ENCODE peak calls at places on chromosomes 16 and 17, in four cellular contexts. H is HEK293T, U is K562, Z is WTC11. Q is an unnamed sample.

GRCh38 chr17:15384142-15384803 is 42.9 kb upstream of the TEKT3 start:
- DNase-seq in H (no peak), U (no peak), Z (no peak), Q (no peak)

GRCh38 chr16:81654346-81654745 is 124.7 kb upstream of the PLCG2 start:
- DNase-seq in H (no peak), U (no peak), Z (no peak), Q (no peak)

GRCh38 chr17:67491678-67492019 is 114.6 kb downstream of the PITPNC1 start:
- DNase-seq in H (no peak), U (no peak), Z (no peak), Q (no peak)

GRCh38 chr17:70859829-70860228 is 690.5 kb downstream of the KCNJ2 start:
- DNase-seq in H (no peak), U (no peak), Z (no peak), Q (no peak)

GRCh38 chr17:44900894-44901293 is 1.6 kb upstream of the EFTUD2 start:
- DNase-seq in H (no peak), U (no peak), Z (no peak), Q (no peak)

GRCh38 chr17:48175692-48176450 is 68.3 kb downstream of the SNX11 start:
- DNase-seq in H (no peak), U (no peak), Z (no peak), Q (no peak)

GRCh38 chr16:88534731-88535141 is 35.5 kb upstream of the ZC3H18 start:
- DNase-seq in H (no peak), U (no peak), Z (peak; percentile 61), Q (no peak)

GRCh38 chr17:57455063-57455914 is 199.0 kb downstream of the MSI2 start:
- DNase-seq in H (no peak), U (no peak), Z (no peak), Q (peak; percentile 94)

GRCh38 chr16:65489531-65490023 is 367.7 kb upstream of the CDH11 start:
- DNase-seq in H (no peak), U (no peak), Z (no peak), Q (no peak)

GRCh38 chr17:49000943-49001342 is 3.8 kb downstream of the IGF2BP1 start:
- DNase-seq in H (no peak), U (no peak), Z (no peak), Q (no peak)

GRCh38 chr17:3688852-3689261 is 7.1 kb downstream of the P2RX5 start:
- DNase-seq in H (no peak), U (no peak), Z (no peak), Q (no peak)

GRCh38 chr17:71033336-71033735 is 864.0 kb downstream of the KCNJ2 start:
- DNase-seq in H (peak; percentile 62), U (no peak), Z (peak; percentile 19), Q (no peak)

GRCh38 chr17:7293821-7294613 is 422 bp downstream of the YBX2 start:
- DNase-seq in H (no peak), U (peak; percentile 62), Z (peak; percentile 87), Q (no peak)

GRCh38 chr17:17749025-17749772 is 67.9 kb downstream of the RAI1 start:
- DNase-seq in H (no peak), U (no peak), Z (peak; percentile 52), Q (no peak)

GRCh38 chr16:56357765-56358322 is 67.5 kb downstream of the AMFR start:
- DNase-seq in H (no peak), U (no peak), Z (peak; percentile 55), Q (no peak)

GRCh38 chr17:82686366-82687324 is 11.9 kb downstream of the RAB40B start:
- DNase-seq in H (no peak), U (no peak), Z (no peak), Q (no peak)

GRCh38 chr17:74574489-74575142 is 7.3 kb upstream of the CD300H start:
- DNase-seq in H (no peak), U (no peak), Z (no peak), Q (no peak)

GRCh38 chr16:8869212-8869987 is 594 bp upstream of the CARHSP1 start:
- DNase-seq in H (peak; percentile 44), U (peak; percentile 56), Z (peak; percentile 68), Q (no peak)

GRCh38 chr16:81889896-81890634 is 111.0 kb downstream of the PLCG2 start:
- DNase-seq in H (peak; percentile 66), U (peak; percentile 77), Z (peak; percentile 70), Q (no peak)

GRCh38 chr17:50210249-50211225 is 9.1 kb upstream of the COL1A1 start:
- DNase-seq in H (no peak), U (peak; percentile 64), Z (peak; percentile 44), Q (no peak)

GRCh38 chr16:69553332-69553731 is 12.4 kb upstream of the NFAT5 start:
- DNase-seq in H (no peak), U (no peak), Z (no peak), Q (no peak)

GRCh38 chr16:11560701-11561439 is 25.8 kb downstream of the LITAF start:
- DNase-seq in H (peak; percentile 13), U (no peak), Z (no peak), Q (no peak)

GRCh38 chr17:40310882-40311391 is 2.0 kb downstream of the RARA start:
- DNase-seq in H (no peak), U (no peak), Z (no peak), Q (no peak)

GRCh38 chr17:8120520-8121443 is 2.5 kb upstream of the ALOXE3 start:
- DNase-seq in H (peak; percentile 66), U (peak; percentile 81), Z (peak; percentile 92), Q (peak; percentile 63)

GRCh38 chr17:60305141-60305540 is 86.8 kb downstream of the USP32 start:
- DNase-seq in H (no peak), U (peak; percentile 44), Z (no peak), Q (peak; percentile 59)

GRCh38 chr16:5668553-5668952 is 571.0 kb upstream of the EEF2KMT start:
- DNase-seq in H (no peak), U (peak; percentile 38), Z (no peak), Q (no peak)

GRCh38 chr17:72053069-72053846 is 67.6 kb upstream of the SOX9 start:
- DNase-seq in H (peak; percentile 17), U (no peak), Z (peak; percentile 45), Q (no peak)

GRCh38 chr17:83084621-83085056 is 5.2 kb downstream of the METRNL start:
- DNase-seq in H (no peak), U (no peak), Z (no peak), Q (no peak)

GRCh38 chr16:81711609-81712329 is 67.3 kb upstream of the PLCG2 start:
- DNase-seq in H (no peak), U (peak; percentile 45), Z (peak; percentile 49), Q (no peak)

GRCh38 chr17:65559483-65559801 is 2.0 kb downstream of the AXIN2 start:
- DNase-seq in H (no peak), U (no peak), Z (no peak), Q (no peak)

GRCh38 chr17:64448665-64449512 is at the start of gene MILR1:
- DNase-seq in H (no peak), U (peak; percentile 86), Z (no peak), Q (peak; percentile 77)

GRCh38 chr17:36928450-36929125 is 8.7 kb upstream of the LHX1 start:
- DNase-seq in H (no peak), U (no peak), Z (no peak), Q (no peak)

GRCh38 chr17:15409721-15410247 is 57.6 kb downstream of the CDRT4 start:
- DNase-seq in H (no peak), U (no peak), Z (no peak), Q (no peak)

GRCh38 chr17:2283302-2283701 is 20.3 kb downstream of the SMG6 start:
- DNase-seq in H (no peak), U (no peak), Z (no peak), Q (no peak)

DNA sequence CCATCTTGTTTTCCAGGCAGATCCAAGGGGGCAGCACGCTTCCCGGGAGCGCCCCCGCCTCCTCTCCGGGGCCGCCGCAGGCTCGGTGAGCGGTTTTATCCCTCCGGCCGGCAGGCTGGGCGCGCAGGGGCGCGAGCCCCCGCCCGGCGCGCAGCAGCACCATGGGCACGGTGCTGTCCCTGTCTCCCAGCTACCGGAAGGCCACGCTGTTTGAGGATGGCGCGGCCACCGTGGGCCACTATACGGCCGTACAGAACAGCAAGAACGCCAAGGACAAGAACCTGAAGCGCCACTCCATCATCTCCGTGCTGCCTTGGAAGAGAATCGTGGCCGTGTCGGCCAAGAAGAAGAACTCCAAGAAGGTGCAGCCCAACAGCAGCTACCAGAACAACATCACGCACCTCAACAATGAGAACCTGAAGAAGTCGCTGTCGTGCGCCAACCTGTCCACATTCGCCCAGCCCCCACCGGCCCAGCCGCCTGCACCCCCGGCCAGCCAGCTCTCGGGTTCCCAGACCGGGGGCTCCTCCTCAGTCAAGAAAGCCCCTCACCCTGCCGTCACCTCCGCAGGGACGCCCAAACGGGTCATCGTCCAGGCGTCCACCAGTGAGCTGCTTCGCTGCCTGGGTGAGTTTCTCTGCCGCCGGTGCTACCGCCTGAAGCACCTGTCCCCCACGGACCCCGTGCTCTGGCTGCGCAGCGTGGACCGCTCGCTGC is 825 bp downstream of the CDK5R1 start:
- DNase-seq in H (peak; percentile 13), U (peak; percentile 41), Z (no peak), Q (no peak)
- TF ChIP-seq SP1 in H (no peak), U (no peak), Z (no peak), Q (no peak)

GRCh38 chr16:2033057-2033911 is 6.6 kb downstream of the NHERF2 start:
- DNase-seq in H (no peak), U (peak; percentile 50), Z (no peak), Q (no peak)
- TF ChIP-seq SP1 in H (no peak), U (no peak), Z (no peak), Q (no peak)

DNA sequence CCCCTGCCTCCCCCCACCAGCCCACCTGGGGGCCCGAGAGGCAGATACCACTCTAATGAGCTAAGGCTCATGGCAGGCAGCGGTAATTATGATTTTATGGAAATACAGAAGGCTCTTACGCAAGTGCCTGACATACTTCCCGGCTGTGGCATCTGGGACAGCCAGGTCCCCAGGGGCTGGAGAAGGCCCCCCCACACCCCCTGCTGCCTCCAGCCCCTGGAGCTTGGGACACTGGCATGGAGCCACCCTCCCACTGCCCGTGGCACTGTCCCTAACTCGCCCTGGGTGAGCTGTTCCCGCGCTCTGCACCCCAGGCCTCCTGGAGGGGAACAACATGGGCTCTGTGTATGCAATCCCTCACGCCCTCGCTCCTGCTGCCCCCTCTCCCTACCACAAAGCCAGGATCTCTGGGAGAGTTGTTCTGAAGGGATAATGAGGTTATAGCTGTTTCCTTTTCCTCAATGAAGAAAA is 5.4 kb upstream of the STAC2 start:
- DNase-seq in H (no peak), U (no peak), Z (no peak), Q (no peak)
- TF ChIP-seq SP1 in H (no peak), U (no peak), Z (no peak), Q (no peak)

DNA sequence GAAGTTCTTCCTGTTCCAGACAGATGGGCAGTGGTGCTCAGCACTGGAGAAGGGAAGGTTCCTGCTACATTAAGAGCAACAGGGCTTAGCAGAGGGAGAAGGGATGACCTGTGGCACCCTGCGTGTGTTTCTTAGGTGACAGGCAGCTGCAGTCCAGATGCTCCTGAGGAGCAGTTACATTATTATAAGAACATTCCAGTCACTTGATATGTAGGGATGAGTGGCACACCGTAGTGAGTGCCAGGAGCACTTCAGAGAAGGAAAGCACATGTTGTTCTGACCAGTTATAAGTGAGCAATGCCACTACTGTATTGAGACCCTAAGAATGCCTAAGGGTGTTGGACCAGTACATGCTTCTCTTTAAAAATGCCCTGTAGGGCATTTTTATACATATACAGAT is 39.9 kb upstream of the MRC2 start:
- DNase-seq in H (no peak), U (no peak), Z (no peak), Q (no peak)
- TF ChIP-seq SP1 in H (no peak), U (no peak), Z (no peak), Q (no peak)

Q was measured in GM12878.